ENCODE peak calls at places on chromosome 19, in six cellular contexts. F is stomach, B is mucosa of descending colon, Z is fibroblast of villous mesenchyme, Q is cardiac muscle cell, D is A673. S is an unnamed sample.

GRCh38 chr19:17248011-17248776 is 2.5 kb upstream of the NR2F6 start:
- DNase-seq in F (peak), B (peak), Z (no peak), Q (no peak), D (no peak), S (no peak)

GRCh38 chr19:1841209-1841924 is 6.9 kb downstream of the REXO1 start:
- DNase-seq in F (no peak), B (no peak), Z (no peak), Q (no peak), D (no peak), S (no peak)

GRCh38 chr19:38921420-38922274 is 8.9 kb downstream of the SARS2 start:
- DNase-seq in F (no peak), B (no peak), Z (no peak), Q (no peak), D (no peak), S (no peak)

GRCh38 chr19:45175663-45176345 is 2.2 kb downstream of the TRAPPC6A start:
- DNase-seq in F (no peak), B (no peak), Z (no peak), Q (no peak), D (no peak), S (no peak)

GRCh38 chr19:18229474-18229873 is 3.2 kb upstream of the PDE4C start:
- DNase-seq in F (no peak), B (no peak), Z (no peak), Q (no peak), D (no peak), S (no peak)

GRCh38 chr19:10805075-10805757 is 30.8 kb downstream of the TMED1 start:
- DNase-seq in F (peak), B (no peak), Z (no peak), Q (no peak), D (no peak), S (no peak)

GRCh38 chr19:47608908-47609879 is at the start of gene BICRA:
- DNase-seq in F (peak), B (peak), Z (peak), Q (peak), D (peak), S (no peak)

GRCh38 chr19:16018801-16019551 is 57.3 kb upstream of the TPM4 start:
- DNase-seq in F (peak), B (no peak), Z (no peak), Q (no peak), D (no peak), S (no peak)

GRCh38 chr19:45474941-45475516 is 7.2 kb downstream of the FOSB start:
- DNase-seq in F (no peak), B (no peak), Z (no peak), Q (peak), D (no peak), S (no peak)

GRCh38 chr19:18345296-18345695 is 4.9 kb downstream of the PGPEP1 start:
- DNase-seq in F (no peak), B (no peak), Z (no peak), Q (no peak), D (no peak), S (no peak)

GRCh38 chr19:2415973-2416319 is 11.4 kb downstream of the TIMM13 start:
- DNase-seq in F (no peak), B (no peak), Z (no peak), Q (no peak), D (no peak), S (no peak)

GRCh38 chr19:48900477-48901452 is 653 bp downstream of the NUCB1 start:
- DNase-seq in F (no peak), B (no peak), Z (peak), Q (peak), D (peak), S (no peak)

GRCh38 chr19:34228347-34228746 is 26.0 kb upstream of the GARRE1 start:
- DNase-seq in F (no peak), B (no peak), Z (no peak), Q (no peak), D (no peak), S (no peak)

GRCh38 chr19:1132625-1133383 is 29.0 kb downstream of the GPX4 start:
- DNase-seq in F (no peak), B (no peak), Z (peak), Q (peak), D (no peak), S (no peak)

GRCh38 chr19:1050989-1051788 is 11.3 kb downstream of the ABCA7 start:
- DNase-seq in F (no peak), B (no peak), Z (no peak), Q (no peak), D (no peak), S (no peak)

DNA sequence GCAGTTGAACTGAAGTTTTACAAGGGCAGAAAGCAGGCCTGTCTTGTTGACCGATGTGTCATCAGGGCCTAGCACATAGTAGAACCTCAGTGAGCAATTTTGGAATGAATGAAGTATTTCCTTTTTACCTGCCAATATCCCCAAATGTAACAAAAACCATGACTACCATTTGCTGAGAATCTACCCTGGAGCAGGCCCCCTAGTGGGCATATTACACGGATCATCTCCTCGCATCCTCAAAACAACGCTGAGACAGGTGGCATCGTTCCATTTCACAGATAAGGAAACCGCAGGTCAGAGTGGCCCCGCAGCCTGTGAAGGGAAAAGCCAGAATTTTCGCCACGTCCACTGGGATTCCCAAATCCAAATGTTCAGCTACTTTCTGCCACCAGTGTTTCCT is 77.9 kb downstream of the CACNA1A start:
- DNase-seq in F (no peak), B (peak), Z (peak), Q (peak), D (peak), S (no peak)
- TF ChIP-seq CTCF in F (no peak), B (no peak), Z (peak), Q (peak), D (peak), S (peak)

DNA sequence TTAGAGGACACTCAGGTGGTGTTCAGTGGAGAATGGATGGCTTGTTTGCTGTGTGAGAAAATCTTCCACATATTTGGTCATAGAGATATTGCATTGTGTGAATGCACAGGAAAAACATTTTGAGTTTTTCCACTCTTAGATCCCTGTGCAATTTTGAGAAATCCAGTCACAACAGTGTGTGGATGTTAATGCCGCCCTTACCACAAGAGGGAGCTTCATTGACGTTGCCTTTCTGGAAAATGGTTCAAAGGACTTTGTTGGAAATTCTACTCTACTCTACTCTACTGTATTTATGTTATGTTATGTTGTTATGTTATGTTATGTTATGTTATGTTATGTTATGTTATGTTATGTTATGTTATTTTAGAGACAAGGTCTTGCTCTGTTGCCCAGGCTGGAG is 13.4 kb downstream of the ZNF20 start:
- DNase-seq in F (no peak), B (peak), Z (no peak), Q (peak), D (peak), S (no peak)
- TF ChIP-seq CTCF in F (no peak), B (no peak), Z (peak), Q (peak), D (peak), S (peak)

GRCh38 chr19:4455742-4456565 is 1.6 kb downstream of the UBXN6 start:
- DNase-seq in F (no peak), B (no peak), Z (peak), Q (peak), D (no peak), S (no peak)
- TF ChIP-seq CTCF in F (no peak), B (no peak), Z (peak), Q (no peak), D (no peak), S (no peak)

GRCh38 chr19:40584007-40584406 is 7.3 kb downstream of the SHKBP1 start:
- DNase-seq in F (no peak), B (no peak), Z (no peak), Q (no peak), D (no peak), S (no peak)
- TF ChIP-seq CTCF in F (no peak), B (no peak), Z (peak), Q (peak), D (peak), S (no peak)

GRCh38 chr19:8321067-8321759 is at the start of the genes NDUFA7 and RPS28:
- DNase-seq in F (peak), B (peak), Z (peak), Q (peak), D (peak), S (peak)
- TF ChIP-seq CTCF in F (no peak), B (no peak), Z (peak), Q (peak), D (no peak), S (peak)

GRCh38 chr19:52094526-52094925 is 1.0 kb downstream of the ZNF841 start:
- DNase-seq in F (no peak), B (no peak), Z (peak), Q (no peak), D (no peak), S (no peak)

GRCh38 chr19:52099497-52100138 is 4.1 kb upstream of the ZNF841 start:
- DNase-seq in F (no peak), B (no peak), Z (peak), Q (no peak), D (no peak), S (no peak)

GRCh38 chr19:52095172-52096014 is at the start of gene ZNF841:
- DNase-seq in F (peak), B (peak), Z (peak), Q (peak), D (peak), S (peak)
- TF ChIP-seq CTCF in F (no peak), B (no peak), Z (no peak), Q (peak), D (no peak), S (no peak)

GRCh38 chr19:7832009-7832408 is 2.0 kb downstream of the EVI5L start:
- DNase-seq in F (no peak), B (no peak), Z (no peak), Q (no peak), D (no peak), S (no peak)

GRCh38 chr19:7830272-7830771 is 304 bp downstream of the EVI5L start:
- DNase-seq in F (no peak), B (peak), Z (no peak), Q (no peak), D (no peak), S (no peak)

GRCh38 chr19:7832781-7833180 is 2.8 kb downstream of the EVI5L start:
- DNase-seq in F (no peak), B (no peak), Z (no peak), Q (peak), D (no peak), S (no peak)

GRCh38 chr19:7830823-7831222 is 805 bp downstream of the EVI5L start:
- DNase-seq in F (no peak), B (no peak), Z (no peak), Q (no peak), D (no peak), S (no peak)

DNA sequence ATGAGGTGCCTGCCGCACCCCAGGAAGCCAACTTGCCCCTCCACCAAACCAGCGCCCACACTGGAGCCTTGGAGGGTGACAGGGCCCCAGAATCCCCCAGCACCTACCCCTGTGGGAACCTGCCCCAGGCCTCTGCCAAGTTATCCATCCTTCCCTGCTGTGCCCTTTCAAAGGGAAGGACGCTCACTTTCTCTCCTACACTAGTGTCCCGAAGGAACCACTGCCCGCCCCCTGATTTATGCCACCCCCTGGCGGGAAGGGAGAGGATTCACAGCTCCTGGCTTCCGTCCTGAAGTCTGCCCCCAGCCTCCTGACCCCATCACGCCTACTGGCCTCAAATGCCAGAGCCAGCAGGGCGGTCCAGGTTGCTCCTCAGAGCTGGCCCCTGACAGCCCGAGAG is 1.4 kb downstream of the EVI5L start:
- DNase-seq in F (peak), B (no peak), Z (peak), Q (peak), D (peak), S (no peak)
- TF ChIP-seq CTCF in F (no peak), B (no peak), Z (peak), Q (peak), D (no peak), S (peak)

GRCh38 chr19:32333227-32333626 is 12.2 kb upstream of the ZNF507 start:
- DNase-seq in F (no peak), B (no peak), Z (no peak), Q (no peak), D (no peak), S (no peak)

GRCh38 chr19:32337176-32337808 is 8.1 kb upstream of the ZNF507 start:
- DNase-seq in F (no peak), B (no peak), Z (no peak), Q (no peak), D (no peak), S (no peak)

GRCh38 chr19:32339988-32340874 is 5.2 kb upstream of the ZNF507 start:
- DNase-seq in F (peak), B (peak), Z (peak), Q (peak), D (peak), S (no peak)

GRCh38 chr19:32336259-32337111 is 8.9 kb upstream of the ZNF507 start:
- DNase-seq in F (no peak), B (no peak), Z (peak), Q (peak), D (peak), S (no peak)
- TF ChIP-seq CTCF in F (no peak), B (no peak), Z (peak), Q (peak), D (peak), S (peak)

DNA sequence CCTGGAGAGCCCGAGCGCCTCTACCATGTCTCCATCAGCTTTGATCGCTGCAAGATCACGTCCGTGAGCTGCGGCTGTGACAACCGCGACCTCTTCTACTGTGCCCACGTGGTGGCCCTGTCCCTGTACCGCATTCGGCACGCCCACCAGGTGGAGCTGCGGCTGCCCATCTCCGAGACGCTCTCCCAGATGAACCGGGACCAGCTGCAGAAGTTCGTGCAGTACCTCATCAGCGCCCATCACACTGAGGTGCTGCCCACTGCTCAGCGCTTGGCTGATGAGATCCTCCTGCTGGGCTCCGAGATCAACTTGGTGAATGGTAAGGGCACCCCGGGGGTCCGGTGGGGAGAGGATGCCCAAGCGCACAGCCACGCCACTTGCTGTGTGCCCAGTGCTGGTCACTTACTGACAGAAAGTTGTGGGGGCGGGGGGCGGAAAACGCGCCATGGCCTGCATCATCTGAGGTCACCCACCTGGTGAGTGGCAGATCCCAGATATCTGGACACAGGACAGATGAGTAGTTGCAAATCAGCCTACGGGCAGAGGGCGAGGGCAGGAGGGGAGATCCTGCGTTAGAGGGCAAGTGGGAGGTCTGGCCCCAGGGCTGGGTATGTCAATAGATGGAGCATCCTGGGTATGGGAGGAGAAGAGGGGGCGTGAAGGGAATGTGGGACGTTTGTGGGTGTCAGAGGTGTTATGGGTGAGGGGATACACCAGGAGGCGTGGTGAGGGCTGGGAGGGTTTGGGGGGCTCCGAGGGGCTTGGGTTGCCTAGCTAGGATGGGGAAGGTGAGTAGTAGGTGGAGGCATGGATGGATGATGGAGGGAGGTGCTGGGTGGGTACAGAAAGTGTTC is 9.8 kb downstream of the ZSWIM4 start:
- DNase-seq in F (no peak), B (peak), Z (no peak), Q (no peak), D (peak), S (no peak)
- TF ChIP-seq CTCF in F (no peak), B (no peak), Z (peak), Q (peak), D (peak), S (no peak)

GRCh38 chr19:55454787-55455243 is 6.6 kb downstream of the ISOC2 start:
- DNase-seq in F (no peak), B (peak), Z (peak), Q (peak), D (peak), S (no peak)
- TF ChIP-seq CTCF in F (no peak), B (peak), Z (peak), Q (peak), D (peak), S (peak)